ENCODE peak calls at places on chromosome 17, in four cellular contexts. N, V, H and M are unnamed samples.

GRCh38 chr17:82365586-82366295 is 5.8 kb upstream of the UTS2R start:
- DNase-seq in N (no peak), V (no peak), H (no peak), M (no peak)

GRCh38 chr17:47928415-47928814 is 13.0 kb upstream of the PNPO start:
- DNase-seq in N (no peak), V (no peak), H (no peak), M (no peak)

GRCh38 chr17:6437466-6437865 is 2.5 kb upstream of the AIPL1 start:
- DNase-seq in N (no peak), V (no peak), H (no peak), M (no peak)

GRCh38 chr17:59534583-59534982 is 30.8 kb upstream of the DHX40 start:
- DNase-seq in N (no peak), V (no peak), H (no peak), M (no peak)

GRCh38 chr17:83194189-83194565 is 114.8 kb downstream of the METRNL start:
- DNase-seq in N (no peak), V (no peak), H (no peak), M (no peak)

GRCh38 chr17:17183744-17184143 is 22.4 kb downstream of the PLD6 start:
- DNase-seq in N (peak; percentile 60), V (no peak), H (no peak), M (no peak)

GRCh38 chr17:7014995-7015586 is 2.7 kb downstream of the RNASEK start:
- DNase-seq in N (no peak), V (peak; percentile 66), H (no peak), M (peak; percentile 44)

GRCh38 chr17:77564278-77564920 is 394.1 kb upstream of the TNRC6C start:
- DNase-seq in N (no peak), V (no peak), H (no peak), M (no peak)

DNA sequence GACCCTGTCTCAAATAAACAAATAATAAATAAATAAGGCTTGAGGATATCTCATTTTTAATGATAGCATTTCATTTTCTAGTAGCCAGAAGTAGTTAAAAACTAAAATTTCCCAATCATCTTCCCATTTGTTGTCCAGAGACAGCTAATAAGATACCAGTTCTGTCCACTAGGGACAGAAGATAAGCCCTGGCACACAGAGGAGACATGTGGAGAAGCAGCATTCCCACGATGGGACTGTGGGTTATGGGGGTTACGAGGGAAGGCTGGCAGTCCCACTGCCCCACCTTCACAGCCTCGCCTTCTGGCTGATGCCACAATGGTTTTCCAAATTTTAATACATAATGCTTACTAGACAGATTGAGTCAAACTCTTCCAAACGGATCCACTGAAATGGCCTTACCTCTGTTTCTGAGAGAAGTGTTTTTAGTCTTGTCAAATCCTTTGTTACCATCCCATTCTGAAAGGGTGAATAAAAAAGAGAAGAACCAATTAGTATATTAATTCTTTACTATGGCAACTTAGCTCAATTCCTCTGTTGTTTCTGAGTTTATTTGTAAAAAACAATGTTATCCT is 44.2 kb downstream of the HELZ start:
- DNase-seq in N (no peak), V (no peak), H (no peak), M (peak; percentile 33)
- TF ChIP-seq CTCF in N (peak; percentile 47), V (peak; percentile 31), H (peak; percentile 35), M (peak; percentile 61)

GRCh38 chr17:33334703-33335102 is 41.6 kb upstream of the ASIC2 start:
- DNase-seq in N (no peak), V (no peak), H (no peak), M (peak; percentile 44)

GRCh38 chr17:33328129-33328528 is 35.0 kb upstream of the ASIC2 start:
- DNase-seq in N (peak; percentile 49), V (peak; percentile 4), H (no peak), M (peak; percentile 27)

GRCh38 chr17:33335491-33336173 is 42.5 kb upstream of the ASIC2 start:
- DNase-seq in N (no peak), V (no peak), H (no peak), M (no peak)

DNA sequence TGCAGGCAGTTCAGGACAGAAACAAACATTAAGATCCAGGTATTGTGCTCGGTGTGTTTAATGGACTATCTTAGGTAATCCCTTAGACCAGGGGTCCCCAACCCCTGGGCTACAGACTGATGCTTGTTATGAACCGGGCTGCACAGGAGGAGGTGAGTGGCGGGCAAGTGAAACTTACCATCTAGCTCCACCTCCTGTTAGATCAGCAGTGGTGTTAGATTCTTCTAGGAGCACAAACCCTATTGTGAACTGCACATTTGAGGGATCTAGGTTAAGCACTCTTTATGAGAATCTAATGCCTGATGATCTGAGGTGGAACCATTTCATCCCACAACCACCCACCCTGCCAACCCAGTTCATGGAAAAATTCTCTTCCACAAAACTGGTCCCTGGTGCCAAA is 37.8 kb upstream of the ASIC2 start:
- DNase-seq in N (no peak), V (no peak), H (no peak), M (no peak)
- TF ChIP-seq CTCF in N (no peak), V (no peak), H (no peak), M (no peak)

GRCh38 chr17:45232514-45233422 is 11.1 kb downstream of the FMNL1 start:
- DNase-seq in N (no peak), V (no peak), H (no peak), M (no peak)

GRCh38 chr17:45236002-45236606 is 14.4 kb downstream of the FMNL1 start:
- DNase-seq in N (no peak), V (no peak), H (no peak), M (no peak)

GRCh38 chr17:45233423-45233924 is 11.8 kb downstream of the FMNL1 start:
- DNase-seq in N (no peak), V (no peak), H (no peak), M (no peak)

GRCh38 chr17:45235071-45236001 is 13.7 kb downstream of the FMNL1 start:
- DNase-seq in N (peak; percentile 84), V (peak; percentile 77), H (no peak), M (peak; percentile 83)

DNA sequence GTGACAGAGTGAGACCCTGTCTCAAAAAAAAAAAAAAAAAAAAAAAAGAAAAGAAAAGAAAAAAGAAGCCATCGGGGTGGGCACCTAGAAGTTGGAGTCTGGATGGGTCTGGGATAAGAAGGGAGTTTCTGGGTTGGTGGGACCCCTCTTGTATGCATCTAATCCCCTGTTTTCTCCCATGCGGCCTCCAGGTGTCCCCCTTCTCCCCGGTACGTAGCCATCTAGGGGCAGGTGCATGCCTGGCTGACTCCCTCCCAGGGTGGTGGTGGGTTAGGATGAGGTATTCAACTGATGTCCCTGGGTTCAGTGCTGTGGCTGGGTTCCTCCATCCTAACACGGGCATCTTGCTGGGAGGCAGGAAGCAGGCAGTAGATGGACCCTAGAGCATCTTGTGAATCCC is 13.0 kb downstream of the FMNL1 start:
- DNase-seq in N (peak; percentile 55), V (no peak), H (no peak), M (no peak)
- TF ChIP-seq CTCF in N (peak; percentile 23), V (peak; percentile 11), H (peak; percentile 8), M (peak; percentile 30)

GRCh38 chr17:29747660-29748059 is 124.9 kb upstream of the CORO6 start:
- DNase-seq in N (no peak), V (no peak), H (no peak), M (no peak)

GRCh38 chr17:29748400-29748799 is 125.7 kb upstream of the CORO6 start:
- DNase-seq in N (no peak), V (no peak), H (no peak), M (no peak)

GRCh38 chr17:29746669-29747068 is 124.0 kb upstream of the CORO6 start:
- DNase-seq in N (no peak), V (no peak), H (no peak), M (no peak)

GRCh38 chr17:29753845-29754439 is 131.2 kb upstream of the CORO6 start:
- DNase-seq in N (no peak), V (no peak), H (no peak), M (no peak)

DNA sequence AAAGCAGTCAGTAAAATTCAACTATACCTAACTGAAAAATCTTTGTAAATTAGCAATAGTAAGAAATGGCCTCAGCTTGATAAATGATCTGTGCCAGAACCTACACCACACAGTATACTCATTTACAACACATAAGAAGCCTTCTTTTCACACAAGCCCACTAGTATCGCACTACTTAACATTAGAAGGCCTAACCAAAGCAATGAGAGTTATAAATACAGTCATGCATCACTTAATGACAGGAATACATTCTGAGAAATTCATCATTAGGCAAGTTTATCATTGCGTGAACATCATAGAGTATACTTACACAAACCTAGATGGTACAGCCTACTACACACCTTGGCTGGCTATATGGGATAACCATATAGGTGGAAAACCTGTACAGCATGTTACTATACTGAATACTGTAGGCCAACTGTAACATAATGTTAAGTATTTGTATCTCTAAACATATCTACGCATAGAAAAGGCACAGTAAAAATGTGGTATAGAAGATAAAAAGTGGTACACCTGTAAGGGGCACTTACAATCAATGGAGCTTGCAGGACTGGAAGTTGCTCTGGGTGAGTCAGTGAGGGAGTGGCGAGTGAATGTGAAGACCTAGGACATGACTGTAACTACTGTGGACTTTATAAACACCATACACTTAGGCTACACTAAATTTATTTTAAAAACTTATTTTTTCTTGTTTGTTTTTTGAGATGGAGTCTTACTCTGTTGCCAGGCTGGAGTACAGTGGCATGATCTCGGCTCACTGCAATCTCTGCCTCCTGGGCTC is 126.5 kb upstream of the CORO6 start:
- DNase-seq in N (no peak), V (peak; percentile 9), H (no peak), M (peak; percentile 76)
- TF ChIP-seq CTCF in N (no peak), V (no peak), H (no peak), M (no peak)

GRCh38 chr17:8801135-8801840 is 2.1 kb upstream of the MFSD6L start:
- DNase-seq in N (no peak), V (no peak), H (no peak), M (no peak)

GRCh38 chr17:8806206-8807069 is 7.3 kb upstream of the MFSD6L start:
- DNase-seq in N (no peak), V (no peak), H (no peak), M (no peak)

GRCh38 chr17:8807070-8807550 is 7.9 kb upstream of the MFSD6L start:
- DNase-seq in N (no peak), V (no peak), H (no peak), M (peak; percentile 31)

GRCh38 chr17:8800656-8801055 is 1.5 kb upstream of the MFSD6L start:
- DNase-seq in N (no peak), V (no peak), H (no peak), M (peak; percentile 9)

GRCh38 chr17:8803531-8804416 is 4.6 kb upstream of the MFSD6L start:
- DNase-seq in N (peak; percentile 53), V (no peak), H (no peak), M (no peak)
- TF ChIP-seq CTCF in N (no peak), V (no peak), H (no peak), M (no peak)

GRCh38 chr17:75979705-75980187 is 706 bp downstream of the TEN1 start:
- DNase-seq in N (no peak), V (peak; percentile 79), H (peak; percentile 37), M (peak; percentile 66)
- TF ChIP-seq CTCF in N (no peak), V (no peak), H (no peak), M (no peak)

GRCh38 chr17:81218459-81218858 is 4.3 kb downstream of the CEP131 start:
- DNase-seq in N (no peak), V (no peak), H (no peak), M (no peak)
- TF ChIP-seq CTCF in N (no peak), V (no peak), H (no peak), M (no peak)